ENCODE peak calls at places on chromosomes 6 and 20, in four cellular contexts. D is esophagus muscularis mucosa, O is K562, Z is HepG2. Y is an unnamed sample. For H3K27me3, the result is how much of the 10 kb centered on the place peaks cover.

GRCh38 chr20:32762754-32763201 is 593 bp downstream of the DNMT3B start:
- DNase-seq in Z (no peak), D (no peak), O (peak), Y (no peak)

GRCh38 chr6:4128072-4128471 is 7.3 kb downstream of the ECI2 start:
- DNase-seq in D (no peak), Z (no peak), O (peak), Y (no peak)

GRCh38 chr6:143962644-143962929 is 45.5 kb downstream of the PLAGL1 start:
- DNase-seq in O (no peak), D (no peak), Z (no peak), Y (no peak)

GRCh38 chr6:26273673-26274595 is 91.1 kb upstream of the BTN3A2 start:
- DNase-seq in O (no peak), D (no peak), Z (no peak), Y (no peak)

GRCh38 chr6:26233608-26234420 is 131.2 kb upstream of the BTN3A2 start:
- DNase-seq in O (peak), D (no peak), Z (no peak), Y (peak)

GRCh38 chr6:13877116-13877515 is 47.6 kb upstream of the RNF182 start:
- DNase-seq in Z (no peak), D (no peak), O (no peak), Y (no peak)

GRCh38 chr6:42251500-42251899 is 33.8 kb upstream of the MRPS10 start:
- DNase-seq in O (no peak), D (no peak), Z (no peak), Y (no peak)

GRCh38 chr6:73696990-73697651 is 1.1 kb downstream of the CD109 start:
- DNase-seq in O (no peak), Z (no peak), D (no peak), Y (no peak)

GRCh38 chr6:33000053-33000452 is 9.3 kb downstream of the HLA-DOA start:
- DNase-seq in D (no peak), O (peak), Z (peak), Y (peak)

GRCh38 chr20:4626228-4626627 is 95.5 kb upstream of the PRND start:
- DNase-seq in Z (no peak), D (no peak), O (no peak), Y (no peak)

GRCh38 chr6:153024401-153025017 is 22.0 kb upstream of the MTRF1L start:
- DNase-seq in D (no peak), O (peak), Z (peak), Y (peak)

GRCh38 chr20:57763235-57763595 is 53.4 kb upstream of the PMEPA1 start:
- DNase-seq in Z (no peak), D (no peak), O (no peak), Y (no peak)

GRCh38 chr20:59788196-59788735 is 145.2 kb downstream of the SYCP2 start:
- DNase-seq in D (peak), O (no peak), Z (no peak), Y (peak)

GRCh38 chr6:26251354-26252081 is 113.5 kb upstream of the BTN3A2 start:
- DNase-seq in D (no peak), O (peak), Z (no peak), Y (peak)

GRCh38 chr6:129497591-129498555 is 212.1 kb downstream of the ARHGAP18 start:
- DNase-seq in O (peak), D (no peak), Z (no peak), Y (no peak)

GRCh38 chr6:10695086-10695657 is 400 bp downstream of the PAK1IP1 start:
- DNase-seq in Z (no peak), O (peak), D (no peak), Y (no peak)

GRCh38 chr6:30931959-30932645 is at the start of gene SFTA2:
- DNase-seq in D (no peak), Z (no peak), O (no peak), Y (no peak)

GRCh38 chr6:85406641-85407075 is 43.2 kb upstream of the NT5E start:
- DNase-seq in O (no peak), D (no peak), Z (no peak), Y (no peak)

GRCh38 chr6:28139860-28140500 is 1.7 kb upstream of the ZKSCAN8 start:
- DNase-seq in O (no peak), Z (no peak), D (no peak), Y (no peak)

GRCh38 chr20:17364681-17365080 is 137.8 kb downstream of the PCSK2 start:
- DNase-seq in Z (no peak), D (peak), O (no peak), Y (no peak)
- TF ChIP-seq EP300 in Z (no peak), D (no peak), O (no peak), Y (no peak)

DNA sequence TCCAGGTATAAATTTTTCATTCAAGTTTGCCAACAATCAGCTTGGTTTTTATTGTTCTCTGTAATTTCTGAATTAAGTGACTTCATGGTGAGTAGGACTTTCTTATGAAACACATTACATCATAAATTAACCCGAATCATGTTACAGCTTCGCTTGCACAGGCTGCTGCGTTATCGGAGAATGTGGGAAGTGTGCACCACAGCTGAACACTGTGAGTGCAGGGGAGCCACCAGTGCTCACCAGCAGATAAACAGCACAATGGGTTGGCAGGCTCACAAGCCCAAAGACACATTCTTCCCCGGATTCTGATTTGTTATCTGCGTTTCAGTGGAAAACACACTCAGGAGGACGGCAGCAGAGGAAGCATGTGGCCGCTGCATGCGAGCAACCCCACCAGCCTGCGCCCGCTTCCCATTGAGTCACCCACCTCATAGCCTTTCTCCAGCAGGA is 121.1 kb downstream of the GMDS start:
- DNase-seq in Z (no peak), D (no peak), O (peak), Y (no peak)
- TF ChIP-seq POLR2AphosphoS5 in Z (no peak), D (peak), O (no peak), Y (peak)

DNA sequence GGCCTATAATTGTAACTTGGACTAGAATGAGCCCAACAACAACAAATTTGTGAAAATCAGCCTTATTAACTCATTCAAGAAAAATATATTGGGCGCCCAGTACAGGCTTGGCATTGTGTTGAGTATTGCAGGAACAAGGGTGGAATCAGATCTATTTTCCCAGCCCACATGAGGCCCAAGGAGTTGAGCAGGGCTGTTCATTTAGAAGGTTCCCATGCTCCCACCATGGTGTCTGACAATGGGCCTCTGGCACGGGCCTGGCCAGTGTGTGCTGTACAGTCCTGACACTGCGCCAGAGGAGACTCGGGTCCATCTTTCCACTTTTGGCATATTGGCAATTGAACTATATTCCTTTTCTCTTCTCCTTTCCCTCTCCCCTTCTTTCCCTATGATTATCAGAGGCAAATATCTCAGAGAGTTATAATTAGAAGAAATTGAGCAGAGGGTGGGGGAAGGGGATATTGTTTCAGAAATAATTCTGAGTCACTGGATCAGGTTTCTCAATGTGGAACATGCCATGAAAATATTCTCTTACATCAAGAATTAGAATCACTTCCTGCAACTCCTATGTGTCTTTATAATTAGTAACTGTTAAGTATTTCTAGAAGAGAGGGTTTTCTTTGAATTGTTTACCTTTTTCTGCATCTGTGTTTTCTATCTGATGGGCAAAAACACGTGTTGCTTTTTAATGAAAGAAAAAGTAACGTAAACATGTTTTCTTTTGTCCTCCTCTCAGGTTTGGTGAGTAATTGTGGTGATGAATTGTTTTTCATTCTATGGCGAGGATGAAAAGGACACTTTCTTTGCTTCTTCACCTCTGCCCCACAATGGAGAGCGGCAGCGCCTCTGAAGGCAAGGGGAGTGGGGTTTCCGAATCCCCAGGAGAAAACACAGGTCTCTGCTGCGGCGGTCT is 209.4 kb downstream of the FOXA2 start:
- DNase-seq in D (no peak), O (no peak), Z (no peak), Y (no peak)
- H3K27me3 ChIP-seq in D (under half), O (under half), Z (under half), Y (under half)

GRCh38 chr20:53621482-53622246 is 28.0 kb upstream of the ZNF217 start:
- DNase-seq in D (no peak), Z (peak), O (peak), Y (peak)
- TF ChIP-seq EP300 in D (no peak), Z (no peak), O (peak), Y (no peak)

GRCh38 chr20:51158226-51158625 is 135.3 kb upstream of the KCNG1 start:
- DNase-seq in Z (no peak), O (no peak), D (peak), Y (no peak)

GRCh38 chr20:51153867-51154707 is 131.2 kb upstream of the KCNG1 start:
- DNase-seq in D (peak), O (no peak), Z (no peak), Y (no peak)

GRCh38 chr20:51156796-51157119 is 133.9 kb upstream of the KCNG1 start:
- DNase-seq in Z (no peak), D (no peak), O (no peak), Y (no peak)

GRCh38 chr20:51154708-51155690 is 132.1 kb upstream of the KCNG1 start:
- DNase-seq in O (no peak), D (peak), Z (no peak), Y (no peak)

GRCh38 chr20:51156041-51156795 is 133.3 kb upstream of the KCNG1 start:
- DNase-seq in O (no peak), D (peak), Z (no peak), Y (no peak)
- TF ChIP-seq POLR2AphosphoS5 in O (no peak), D (peak), Z (no peak), Y (no peak)

GRCh38 chr20:840503-840857 is 7.0 kb downstream of the FAM110A start:
- DNase-seq in Z (no peak), O (no peak), D (no peak), Y (no peak)

GRCh38 chr20:839015-839414 is 5.5 kb downstream of the FAM110A start:
- DNase-seq in O (no peak), Z (no peak), D (no peak), Y (no peak)

GRCh38 chr20:840858-841567 is 7.5 kb downstream of the FAM110A start:
- DNase-seq in O (no peak), D (no peak), Z (peak), Y (peak)

GRCh38 chr20:841568-842546 is 8.3 kb downstream of the FAM110A start:
- DNase-seq in O (no peak), Z (no peak), D (no peak), Y (peak)

DNA sequence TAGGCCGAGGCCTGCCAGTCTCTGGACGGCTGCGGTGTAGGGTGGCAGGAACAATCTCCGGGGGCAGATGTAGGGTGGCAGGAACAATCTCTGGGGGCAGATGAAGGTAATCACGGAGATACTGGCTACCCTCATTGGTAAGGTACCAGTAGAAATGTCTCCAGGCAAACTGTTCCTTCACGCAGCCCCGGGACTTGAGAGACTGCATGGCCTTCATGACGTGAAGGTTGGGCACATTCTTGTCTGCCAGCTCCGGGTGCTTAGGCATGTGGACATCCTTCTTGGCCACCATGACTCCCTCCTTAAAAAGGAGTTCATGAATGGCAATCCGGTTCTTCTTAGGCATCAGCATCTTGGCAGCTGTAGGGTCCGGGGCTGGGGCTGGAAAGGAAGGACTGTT is 6.1 kb downstream of the FAM110A start:
- DNase-seq in Z (no peak), D (no peak), O (no peak), Y (no peak)
- H3K27me3 ChIP-seq in Z (under half), D (under half), O (under half), Y (under half)

GRCh38 chr6:50837589-50838445 is 19.1 kb downstream of the TFAP2B start:
- DNase-seq in Z (peak), D (no peak), O (no peak), Y (no peak)

GRCh38 chr6:50834929-50835328 is 16.3 kb downstream of the TFAP2B start:
- DNase-seq in O (no peak), D (no peak), Z (no peak), Y (no peak)

GRCh38 chr6:50840112-50840813 is 21.6 kb downstream of the TFAP2B start:
- DNase-seq in O (no peak), Z (no peak), D (no peak), Y (no peak)

GRCh38 chr6:50832912-50833311 is 14.2 kb downstream of the TFAP2B start:
- DNase-seq in D (no peak), Z (no peak), O (no peak), Y (no peak)

GRCh38 chr6:50836231-50836630 is 17.6 kb downstream of the TFAP2B start:
- DNase-seq in Z (no peak), O (no peak), D (no peak), Y (no peak)
- TF ChIP-seq EP300 in Z (no peak), O (no peak), D (no peak), Y (no peak)

DNA sequence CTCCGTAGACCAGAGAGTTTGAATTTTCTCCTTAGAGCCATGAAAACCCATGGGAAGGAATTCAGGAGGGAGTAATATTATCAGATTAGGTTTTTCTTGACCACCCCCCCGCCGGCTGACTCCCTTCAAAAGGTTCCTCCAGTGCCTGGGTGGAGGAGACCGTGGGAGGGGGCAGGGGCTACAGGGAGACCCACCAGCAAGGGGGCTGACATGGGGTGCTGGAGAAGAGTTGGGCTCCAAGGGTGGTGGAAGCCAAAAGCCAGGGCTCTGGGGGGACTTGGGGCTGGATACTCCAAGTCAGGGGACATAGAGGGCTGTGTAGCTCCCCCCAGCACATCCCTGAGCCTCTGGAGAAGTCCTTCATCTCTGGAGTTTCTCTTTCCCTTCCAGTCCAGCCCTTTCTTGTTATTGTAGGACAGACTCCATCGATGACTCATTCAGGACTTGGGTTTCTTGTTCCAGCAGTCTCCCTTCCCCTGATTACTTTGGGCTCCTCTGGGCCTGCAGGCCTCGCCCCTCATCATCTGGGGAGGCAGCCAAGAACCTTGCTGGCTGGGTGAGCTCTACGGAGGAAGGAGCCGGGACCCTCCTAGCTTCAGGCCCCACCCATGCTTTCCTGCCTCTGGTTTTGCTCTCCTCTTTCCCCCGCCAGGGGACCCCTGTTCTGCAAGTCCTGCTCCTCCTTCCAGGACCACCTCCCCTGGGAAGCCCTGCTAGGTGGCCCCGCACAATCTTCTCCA is 10.5 kb upstream of the KIAA1755 start:
- DNase-seq in Z (no peak), D (no peak), O (no peak), Y (no peak)
- TF ChIP-seq POLR2AphosphoS5 in Z (no peak), D (peak), O (no peak), Y (peak)

GRCh38 chr6:64672651-64673050 is 1034.4 kb downstream of the EYS start:
- DNase-seq in D (no peak), O (no peak), Z (no peak), Y (no peak)
- H3K27me3 ChIP-seq in D (under half), O (under half), Z (under half), Y (under half)

GRCh38 chr6:157764346-157765068 is 58.5 kb upstream of the SNX9 start:
- DNase-seq in Z (peak), D (no peak), O (peak), Y (peak)
- TF ChIP-seq EP300 in Z (no peak), D (no peak), O (peak), Y (no peak)

Y was measured in stomach.